ENCODE peak calls at places on chromosomes 12 and 14, in seven cellular contexts. One of them, this sample, is unnamed.

GRCh38 chr12:104823985-104824441 is 134.1 kb downstream of the SLC41A2 start:
- DNase-seq in HCT116: peak
- DNase-seq in GM12878: no peak
- DNase-seq in SK-N-SH: no peak
- DNase-seq in H1: no peak
- DNase-seq in K562: peak
- DNase-seq in HepG2: no peak
- DNase-seq in this sample: no peak

GRCh38 chr12:108468149-108468968 is 46.7 kb upstream of the FICD start:
- DNase-seq in HCT116: no peak
- DNase-seq in GM12878: no peak
- DNase-seq in SK-N-SH: no peak
- DNase-seq in H1: no peak
- DNase-seq in K562: peak
- DNase-seq in HepG2: peak
- DNase-seq in this sample: no peak

GRCh38 chr12:15982471-15982870 is 71.3 kb downstream of the DERA start:
- DNase-seq in HCT116: no peak
- DNase-seq in GM12878: no peak
- DNase-seq in SK-N-SH: peak
- DNase-seq in H1: no peak
- DNase-seq in K562: no peak
- DNase-seq in HepG2: no peak
- DNase-seq in this sample: no peak

GRCh38 chr14:30297856-30298255 is 261.1 kb upstream of the G2E3 start:
- DNase-seq in HCT116: no peak
- DNase-seq in GM12878: no peak
- DNase-seq in SK-N-SH: no peak
- DNase-seq in H1: no peak
- DNase-seq in K562: no peak
- DNase-seq in HepG2: no peak
- DNase-seq in this sample: no peak

GRCh38 chr12:103348935-103349334 is 146.8 kb downstream of the C12orf42 start:
- DNase-seq in HCT116: no peak
- DNase-seq in GM12878: no peak
- DNase-seq in SK-N-SH: no peak
- DNase-seq in H1: no peak
- DNase-seq in K562: no peak
- DNase-seq in HepG2: no peak
- DNase-seq in this sample: no peak

GRCh38 chr12:30930238-30931010 is 3.9 kb downstream of the TSPAN11 start:
- DNase-seq in HCT116: no peak
- DNase-seq in GM12878: no peak
- DNase-seq in SK-N-SH: no peak
- DNase-seq in H1: no peak
- DNase-seq in K562: no peak
- DNase-seq in HepG2: no peak
- DNase-seq in this sample: no peak

GRCh38 chr14:105894125-105894977 is 368.0 kb downstream of the TMEM121 start:
- DNase-seq in HCT116: no peak
- DNase-seq in GM12878: no peak
- DNase-seq in SK-N-SH: no peak
- DNase-seq in H1: no peak
- DNase-seq in K562: no peak
- DNase-seq in HepG2: no peak
- DNase-seq in this sample: no peak

GRCh38 chr12:43104524-43104923 is 447.5 kb downstream of the ADAMTS20 start:
- DNase-seq in HCT116: no peak
- DNase-seq in GM12878: no peak
- DNase-seq in SK-N-SH: no peak
- DNase-seq in H1: no peak
- DNase-seq in K562: no peak
- DNase-seq in HepG2: no peak
- DNase-seq in this sample: no peak

GRCh38 chr12:100755186-100755585 is 39.4 kb upstream of the ANO4 start:
- DNase-seq in HCT116: no peak
- DNase-seq in GM12878: no peak
- DNase-seq in SK-N-SH: no peak
- DNase-seq in H1: no peak
- DNase-seq in K562: no peak
- DNase-seq in HepG2: no peak
- DNase-seq in this sample: no peak

GRCh38 chr12:946656-947055 is 2.8 kb downstream of the RAD52 start:
- DNase-seq in HCT116: no peak
- DNase-seq in GM12878: peak
- DNase-seq in SK-N-SH: no peak
- DNase-seq in H1: no peak
- DNase-seq in K562: no peak
- DNase-seq in HepG2: no peak
- DNase-seq in this sample: no peak

GRCh38 chr14:95253039-95253620 is 66.6 kb downstream of the CLMN start:
- DNase-seq in HCT116: no peak
- DNase-seq in GM12878: no peak
- DNase-seq in SK-N-SH: no peak
- DNase-seq in H1: no peak
- DNase-seq in K562: no peak
- DNase-seq in HepG2: no peak
- DNase-seq in this sample: no peak

GRCh38 chr12:55818140-55818728 is 393 bp downstream of the ORMDL2 start:
- DNase-seq in HCT116: no peak
- DNase-seq in GM12878: no peak
- DNase-seq in SK-N-SH: peak
- DNase-seq in H1: no peak
- DNase-seq in K562: no peak
- DNase-seq in HepG2: no peak
- DNase-seq in this sample: no peak
- TF ChIP-seq SIN3A in HCT116: peak
- TF ChIP-seq SIN3A in GM12878: peak
- TF ChIP-seq SIN3A in SK-N-SH: peak
- TF ChIP-seq SIN3A in H1: no peak
- TF ChIP-seq SIN3A in K562: no peak
- TF ChIP-seq SIN3A in HepG2: no peak
- TF ChIP-seq SIN3A in this sample: peak

DNA sequence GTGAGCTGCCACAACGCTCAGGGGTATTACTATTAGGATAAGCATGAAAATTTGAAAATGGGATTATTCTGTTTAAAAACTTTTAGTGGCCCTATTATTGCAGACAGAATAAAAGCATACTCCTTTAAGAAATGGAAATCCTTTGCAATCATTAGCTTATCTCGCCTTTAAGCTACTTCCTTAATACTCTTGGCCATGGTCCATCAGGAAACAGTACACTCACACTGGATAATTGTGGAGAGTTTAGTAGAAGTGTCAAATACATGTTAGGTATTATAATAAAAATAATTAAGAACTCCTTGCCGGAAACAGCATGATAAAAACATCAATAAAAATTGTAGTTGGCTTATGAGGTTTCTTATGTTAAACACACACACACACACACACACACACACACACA is 100.4 kb upstream of the PPFIA2 start:
- DNase-seq in HCT116: no peak
- DNase-seq in GM12878: no peak
- DNase-seq in SK-N-SH: no peak
- DNase-seq in H1: no peak
- DNase-seq in K562: no peak
- DNase-seq in HepG2: no peak
- DNase-seq in this sample: no peak
- TF ChIP-seq POLR2AphosphoS5 in HCT116: no peak
- TF ChIP-seq POLR2AphosphoS5 in GM12878: no peak
- TF ChIP-seq POLR2AphosphoS5 in SK-N-SH: no peak
- TF ChIP-seq POLR2AphosphoS5 in H1: no peak
- TF ChIP-seq POLR2AphosphoS5 in K562: no peak
- TF ChIP-seq POLR2AphosphoS5 in HepG2: no peak
- TF ChIP-seq POLR2AphosphoS5 in this sample: no peak

GRCh38 chr12:128077211-128077916 is 189.6 kb upstream of the TMEM132C start:
- DNase-seq in HCT116: no peak
- DNase-seq in GM12878: no peak
- DNase-seq in SK-N-SH: no peak
- DNase-seq in H1: no peak
- DNase-seq in K562: no peak
- DNase-seq in HepG2: no peak
- DNase-seq in this sample: no peak

GRCh38 chr12:128076188-128076587 is 190.8 kb upstream of the TMEM132C start:
- DNase-seq in HCT116: no peak
- DNase-seq in GM12878: no peak
- DNase-seq in SK-N-SH: no peak
- DNase-seq in H1: no peak
- DNase-seq in K562: no peak
- DNase-seq in HepG2: no peak
- DNase-seq in this sample: peak

GRCh38 chr12:128079476-128079875 is 187.5 kb upstream of the TMEM132C start:
- DNase-seq in HCT116: no peak
- DNase-seq in GM12878: no peak
- DNase-seq in SK-N-SH: no peak
- DNase-seq in H1: no peak
- DNase-seq in K562: no peak
- DNase-seq in HepG2: no peak
- DNase-seq in this sample: no peak

GRCh38 chr12:128078311-128078851 is 188.6 kb upstream of the TMEM132C start:
- DNase-seq in HCT116: no peak
- DNase-seq in GM12878: no peak
- DNase-seq in SK-N-SH: no peak
- DNase-seq in H1: peak
- DNase-seq in K562: no peak
- DNase-seq in HepG2: no peak
- DNase-seq in this sample: no peak

DNA sequence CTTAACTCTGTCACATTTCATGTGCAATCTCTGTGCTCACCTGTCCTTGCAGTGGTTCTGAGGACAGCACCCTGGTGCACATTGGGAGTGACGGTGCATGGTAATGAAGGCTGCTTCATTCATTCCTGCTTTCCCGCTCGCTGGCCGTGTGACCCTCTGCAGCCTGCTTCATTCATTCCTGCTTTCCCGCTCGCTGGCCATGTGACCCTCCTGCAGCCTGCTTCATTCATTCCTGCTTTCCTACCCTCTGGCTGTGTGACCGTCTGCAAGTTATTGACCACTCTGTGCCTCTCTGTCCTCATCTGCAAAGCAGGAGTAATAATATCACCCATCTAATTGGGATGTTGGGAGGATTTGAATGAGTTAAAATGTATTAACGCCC is 189.1 kb upstream of the TMEM132C start:
- DNase-seq in HCT116: no peak
- DNase-seq in GM12878: no peak
- DNase-seq in SK-N-SH: no peak
- DNase-seq in H1: no peak
- DNase-seq in K562: no peak
- DNase-seq in HepG2: no peak
- DNase-seq in this sample: no peak
- H3K4me3 ChIP-seq in HCT116: no peak
- H3K4me3 ChIP-seq in GM12878: no peak
- H3K4me3 ChIP-seq in SK-N-SH: no peak
- H3K4me3 ChIP-seq in H1: no peak
- H3K4me3 ChIP-seq in K562: no peak
- H3K4me3 ChIP-seq in HepG2: no peak
- H3K4me3 ChIP-seq in this sample: no peak

DNA sequence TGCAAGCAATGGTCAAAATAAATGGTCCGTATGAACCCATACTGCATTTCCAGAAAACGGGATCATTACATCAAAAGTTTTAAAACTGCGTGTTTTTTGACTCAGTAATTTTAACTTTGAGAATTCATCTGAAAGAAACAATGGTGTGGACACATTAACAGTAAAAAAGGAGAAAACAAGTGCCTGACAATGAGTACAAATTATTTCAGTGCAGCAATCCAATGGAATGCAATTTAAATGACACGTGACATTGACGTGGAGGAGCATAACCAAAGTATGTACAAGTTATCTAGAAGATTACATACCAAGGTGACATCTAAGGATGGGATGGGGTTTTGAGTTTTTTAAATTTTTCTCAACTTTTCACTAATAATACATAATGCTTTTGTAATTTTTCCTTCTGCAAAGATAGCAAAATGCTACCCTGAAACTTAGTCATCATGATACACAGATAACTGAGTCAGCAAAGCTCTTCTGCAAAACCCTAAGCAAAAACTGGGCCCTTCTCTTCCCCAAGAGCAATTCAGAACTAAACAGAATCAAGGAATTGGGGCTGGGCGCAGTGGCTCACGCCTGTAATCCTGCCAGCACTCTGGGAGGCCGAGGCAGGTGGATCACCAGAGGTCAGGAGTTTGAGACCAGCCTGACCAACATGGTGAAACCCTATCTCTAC is 20.4 kb downstream of the HNRNPC start:
- DNase-seq in HCT116: no peak
- DNase-seq in GM12878: no peak
- DNase-seq in SK-N-SH: no peak
- DNase-seq in H1: no peak
- DNase-seq in K562: no peak
- DNase-seq in HepG2: no peak
- DNase-seq in this sample: no peak
- TF ChIP-seq SIN3A in HCT116: no peak
- TF ChIP-seq SIN3A in GM12878: no peak
- TF ChIP-seq SIN3A in SK-N-SH: no peak
- TF ChIP-seq SIN3A in H1: no peak
- TF ChIP-seq SIN3A in K562: no peak
- TF ChIP-seq SIN3A in HepG2: no peak
- TF ChIP-seq SIN3A in this sample: no peak

DNA sequence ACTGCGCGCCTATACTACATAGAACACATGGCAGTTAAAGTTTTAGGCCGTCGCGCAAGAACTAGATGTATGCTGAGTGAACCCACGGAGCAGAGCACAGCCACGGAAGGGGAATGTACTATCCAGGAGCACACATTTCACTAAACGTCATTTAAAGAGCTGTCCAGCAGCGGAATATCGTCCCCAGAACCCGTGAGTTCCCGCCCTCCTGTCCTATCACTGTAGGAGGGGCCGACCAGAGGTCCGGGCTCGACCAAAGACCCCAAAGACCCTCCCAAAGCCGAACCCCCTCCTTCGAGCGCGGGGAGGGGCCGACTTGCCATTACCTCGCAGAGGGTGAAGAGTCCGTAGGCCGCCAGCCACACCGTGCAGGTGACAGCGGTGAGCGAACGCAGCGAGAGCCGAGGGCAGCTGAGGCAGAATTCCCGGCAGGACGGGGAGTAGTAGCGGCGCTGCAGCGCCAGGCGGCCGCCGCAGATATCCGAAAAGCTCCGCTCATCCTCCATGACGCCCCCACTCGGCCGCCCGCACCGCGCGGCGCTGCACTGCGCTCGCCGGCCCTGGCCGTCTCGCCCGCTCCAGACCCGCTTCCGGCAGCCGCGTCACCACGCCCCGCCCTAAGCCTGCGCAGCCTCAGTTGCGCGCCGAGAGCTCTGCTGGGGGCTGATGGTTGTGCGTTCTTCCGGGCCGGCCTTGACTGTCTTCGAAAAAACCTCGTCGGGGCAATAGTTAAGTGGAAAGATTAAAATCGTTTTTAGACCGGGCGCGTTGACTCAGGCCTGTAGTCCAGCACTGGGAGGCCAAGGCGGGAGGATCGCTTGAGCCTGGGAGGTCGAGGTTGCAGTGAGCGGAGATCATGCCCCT is at the start of gene PIGH:
- DNase-seq in HCT116: peak
- DNase-seq in GM12878: peak
- DNase-seq in SK-N-SH: peak
- DNase-seq in H1: peak
- DNase-seq in K562: peak
- DNase-seq in HepG2: peak
- DNase-seq in this sample: no peak
- TF ChIP-seq POLR2AphosphoS5 in HCT116: peak
- TF ChIP-seq POLR2AphosphoS5 in GM12878: peak
- TF ChIP-seq POLR2AphosphoS5 in SK-N-SH: peak
- TF ChIP-seq POLR2AphosphoS5 in H1: peak
- TF ChIP-seq POLR2AphosphoS5 in K562: peak
- TF ChIP-seq POLR2AphosphoS5 in HepG2: peak
- TF ChIP-seq POLR2AphosphoS5 in this sample: peak